ENCODE peak calls at places on chromosomes 13 and 19, in nine cellular contexts. One of them, this sample, is unnamed.

GRCh38 chr19:11381535-11382369 is 2.4 kb downstream of the EPOR start:
- DNase-seq in GM12891: peak; percentile 72
- DNase-seq in heart left ventricle: peak; percentile 74
- DNase-seq in natural killer cell treated with Interleukin-12 subunit alpha and Interleukin-12 subunit beta and Interleukin-15 and Interleukin-18, amount 100 ng/mL, for 72 hours: peak; percentile 95
- DNase-seq in lower leg skin: peak; percentile 95
- DNase-seq in gastrocnemius medialis: peak; percentile 42
- DNase-seq in SJSA1: peak; percentile 94
- DNase-seq in C1 segment of cervical spinal cord: no peak
- DNase-seq in activated naive CD4-positive, alpha-beta T cell treated with anti-CD3 and anti-CD28 coated beads, Interleukin-2, amount 10 ng/mL, durations not matched to agents 7 days and 5 days: peak; percentile 89
- DNase-seq in this sample: no peak

GRCh38 chr19:47004012-47004465 is 15.6 kb upstream of the NPAS1 start:
- DNase-seq in activated naive CD4-positive, alpha-beta T cell treated with anti-CD3 and anti-CD28 coated beads, Interleukin-2, amount 10 ng/mL, durations not matched to agents 7 days and 5 days: no peak
- DNase-seq in C1 segment of cervical spinal cord: no peak
- DNase-seq in heart left ventricle: no peak
- DNase-seq in lower leg skin: no peak
- DNase-seq in SJSA1: no peak
- DNase-seq in natural killer cell treated with Interleukin-12 subunit alpha and Interleukin-12 subunit beta and Interleukin-15 and Interleukin-18, amount 100 ng/mL, for 72 hours: peak; percentile 31
- DNase-seq in gastrocnemius medialis: no peak
- DNase-seq in GM12891: no peak
- DNase-seq in this sample: no peak

GRCh38 chr19:5106361-5106760 is 137.4 kb downstream of the KDM4B start:
- DNase-seq in lower leg skin: no peak
- DNase-seq in SJSA1: no peak
- DNase-seq in gastrocnemius medialis: no peak
- DNase-seq in heart left ventricle: no peak
- DNase-seq in natural killer cell treated with Interleukin-12 subunit alpha and Interleukin-12 subunit beta and Interleukin-15 and Interleukin-18, amount 100 ng/mL, for 72 hours: no peak
- DNase-seq in C1 segment of cervical spinal cord: no peak
- DNase-seq in activated naive CD4-positive, alpha-beta T cell treated with anti-CD3 and anti-CD28 coated beads, Interleukin-2, amount 10 ng/mL, durations not matched to agents 7 days and 5 days: no peak
- DNase-seq in GM12891: no peak
- DNase-seq in this sample: no peak

GRCh38 chr19:29573486-29573885 is 32.6 kb upstream of the POP4 start:
- DNase-seq in heart left ventricle: no peak
- DNase-seq in gastrocnemius medialis: no peak
- DNase-seq in activated naive CD4-positive, alpha-beta T cell treated with anti-CD3 and anti-CD28 coated beads, Interleukin-2, amount 10 ng/mL, durations not matched to agents 7 days and 5 days: no peak
- DNase-seq in C1 segment of cervical spinal cord: no peak
- DNase-seq in lower leg skin: peak; percentile 12
- DNase-seq in SJSA1: no peak
- DNase-seq in natural killer cell treated with Interleukin-12 subunit alpha and Interleukin-12 subunit beta and Interleukin-15 and Interleukin-18, amount 100 ng/mL, for 72 hours: no peak
- DNase-seq in GM12891: no peak
- DNase-seq in this sample: no peak

GRCh38 chr13:40981949-40982348 is 37.2 kb downstream of the ELF1 start:
- DNase-seq in natural killer cell treated with Interleukin-12 subunit alpha and Interleukin-12 subunit beta and Interleukin-15 and Interleukin-18, amount 100 ng/mL, for 72 hours: no peak
- DNase-seq in gastrocnemius medialis: no peak
- DNase-seq in SJSA1: no peak
- DNase-seq in lower leg skin: no peak
- DNase-seq in activated naive CD4-positive, alpha-beta T cell treated with anti-CD3 and anti-CD28 coated beads, Interleukin-2, amount 10 ng/mL, durations not matched to agents 7 days and 5 days: no peak
- DNase-seq in GM12891: no peak
- DNase-seq in heart left ventricle: no peak
- DNase-seq in C1 segment of cervical spinal cord: no peak
- DNase-seq in this sample: no peak

GRCh38 chr19:37987356-37988332 is 80.6 kb downstream of the SIPA1L3 start:
- DNase-seq in natural killer cell treated with Interleukin-12 subunit alpha and Interleukin-12 subunit beta and Interleukin-15 and Interleukin-18, amount 100 ng/mL, for 72 hours: no peak
- DNase-seq in GM12891: no peak
- DNase-seq in gastrocnemius medialis: no peak
- DNase-seq in SJSA1: no peak
- DNase-seq in C1 segment of cervical spinal cord: no peak
- DNase-seq in lower leg skin: no peak
- DNase-seq in heart left ventricle: no peak
- DNase-seq in activated naive CD4-positive, alpha-beta T cell treated with anti-CD3 and anti-CD28 coated beads, Interleukin-2, amount 10 ng/mL, durations not matched to agents 7 days and 5 days: no peak
- DNase-seq in this sample: no peak

GRCh38 chr19:38685666-38686529 is 38.4 kb downstream of the ACTN4 start:
- DNase-seq in C1 segment of cervical spinal cord: no peak
- DNase-seq in lower leg skin: no peak
- DNase-seq in SJSA1: no peak
- DNase-seq in heart left ventricle: no peak
- DNase-seq in natural killer cell treated with Interleukin-12 subunit alpha and Interleukin-12 subunit beta and Interleukin-15 and Interleukin-18, amount 100 ng/mL, for 72 hours: no peak
- DNase-seq in gastrocnemius medialis: no peak
- DNase-seq in activated naive CD4-positive, alpha-beta T cell treated with anti-CD3 and anti-CD28 coated beads, Interleukin-2, amount 10 ng/mL, durations not matched to agents 7 days and 5 days: no peak
- DNase-seq in GM12891: no peak
- DNase-seq in this sample: no peak

GRCh38 chr19:14467816-14468215 is 7.3 kb downstream of the PTGER1 start:
- DNase-seq in C1 segment of cervical spinal cord: no peak
- DNase-seq in GM12891: no peak
- DNase-seq in activated naive CD4-positive, alpha-beta T cell treated with anti-CD3 and anti-CD28 coated beads, Interleukin-2, amount 10 ng/mL, durations not matched to agents 7 days and 5 days: no peak
- DNase-seq in SJSA1: no peak
- DNase-seq in heart left ventricle: no peak
- DNase-seq in natural killer cell treated with Interleukin-12 subunit alpha and Interleukin-12 subunit beta and Interleukin-15 and Interleukin-18, amount 100 ng/mL, for 72 hours: no peak
- DNase-seq in gastrocnemius medialis: no peak
- DNase-seq in lower leg skin: no peak
- DNase-seq in this sample: no peak

GRCh38 chr19:16457954-16458331 is 13.8 kb downstream of the EPS15L1 start:
- DNase-seq in heart left ventricle: no peak
- DNase-seq in natural killer cell treated with Interleukin-12 subunit alpha and Interleukin-12 subunit beta and Interleukin-15 and Interleukin-18, amount 100 ng/mL, for 72 hours: no peak
- DNase-seq in activated naive CD4-positive, alpha-beta T cell treated with anti-CD3 and anti-CD28 coated beads, Interleukin-2, amount 10 ng/mL, durations not matched to agents 7 days and 5 days: no peak
- DNase-seq in GM12891: no peak
- DNase-seq in gastrocnemius medialis: no peak
- DNase-seq in lower leg skin: no peak
- DNase-seq in C1 segment of cervical spinal cord: no peak
- DNase-seq in SJSA1: no peak
- DNase-seq in this sample: no peak

GRCh38 chr13:98984118-98984517 is 6.3 kb upstream of the DOCK9 start:
- DNase-seq in activated naive CD4-positive, alpha-beta T cell treated with anti-CD3 and anti-CD28 coated beads, Interleukin-2, amount 10 ng/mL, durations not matched to agents 7 days and 5 days: no peak
- DNase-seq in lower leg skin: no peak
- DNase-seq in natural killer cell treated with Interleukin-12 subunit alpha and Interleukin-12 subunit beta and Interleukin-15 and Interleukin-18, amount 100 ng/mL, for 72 hours: no peak
- DNase-seq in SJSA1: peak; percentile 53
- DNase-seq in GM12891: no peak
- DNase-seq in gastrocnemius medialis: no peak
- DNase-seq in heart left ventricle: no peak
- DNase-seq in C1 segment of cervical spinal cord: no peak
- DNase-seq in this sample: no peak

GRCh38 chr13:111421216-111421615 is 100.8 kb downstream of the TEX29 start:
- DNase-seq in SJSA1: no peak
- DNase-seq in C1 segment of cervical spinal cord: no peak
- DNase-seq in activated naive CD4-positive, alpha-beta T cell treated with anti-CD3 and anti-CD28 coated beads, Interleukin-2, amount 10 ng/mL, durations not matched to agents 7 days and 5 days: no peak
- DNase-seq in natural killer cell treated with Interleukin-12 subunit alpha and Interleukin-12 subunit beta and Interleukin-15 and Interleukin-18, amount 100 ng/mL, for 72 hours: no peak
- DNase-seq in lower leg skin: peak; percentile 72
- DNase-seq in GM12891: no peak
- DNase-seq in heart left ventricle: no peak
- DNase-seq in gastrocnemius medialis: no peak
- DNase-seq in this sample: no peak

GRCh38 chr19:50025794-50026549 is at the start of gene ZNF473:
- DNase-seq in activated naive CD4-positive, alpha-beta T cell treated with anti-CD3 and anti-CD28 coated beads, Interleukin-2, amount 10 ng/mL, durations not matched to agents 7 days and 5 days: peak; percentile 95
- DNase-seq in gastrocnemius medialis: peak; percentile 90
- DNase-seq in GM12891: peak; percentile 76
- DNase-seq in lower leg skin: peak; percentile 99
- DNase-seq in C1 segment of cervical spinal cord: peak; percentile 98
- DNase-seq in SJSA1: peak; percentile 95
- DNase-seq in heart left ventricle: peak; percentile 95
- DNase-seq in natural killer cell treated with Interleukin-12 subunit alpha and Interleukin-12 subunit beta and Interleukin-15 and Interleukin-18, amount 100 ng/mL, for 72 hours: peak; percentile 96
- DNase-seq in this sample: peak; percentile 97